ENCODE peak calls at places on chromosomes 16 and 17, in ten cellular contexts. X is WERI-Rb-1; K is ovary; L is uterus; A is prostate gland; W is body of pancreas; D is mammary epithelial cell; V is neural progenitor cell; T is effector memory CD4-positive, alpha-beta T cell; G is aorta. P is an unnamed sample.

GRCh38 chr17:2076461-2076984 is 21.6 kb downstream of the HIC1 start:
- DNase-seq in X (no peak), K (peak; percentile 50), L (no peak), A (no peak), W (no peak), D (no peak), V (no peak), T (no peak), G (no peak), P (no peak)

GRCh38 chr16:11389631-11390565 is 44.6 kb downstream of the RMI2 start:
- DNase-seq in X (no peak), K (no peak), L (no peak), A (no peak), W (no peak), D (no peak), V (no peak), T (no peak), G (no peak), P (no peak)

GRCh38 chr17:33572615-33573014 is 279.5 kb upstream of the ASIC2 start:
- DNase-seq in X (no peak), K (no peak), L (no peak), A (no peak), W (no peak), D (peak; percentile 13), V (peak; percentile 32), T (no peak), G (no peak), P (no peak)

GRCh38 chr16:4802659-4803287 is 340 bp upstream of the ROGDI start:
- DNase-seq in X (peak; percentile 95), K (peak; percentile 91), L (peak; percentile 91), A (peak; percentile 91), W (peak; percentile 93), D (peak; percentile 90), V (peak; percentile 96), T (peak; percentile 69), G (peak; percentile 95), P (peak; percentile 92)

GRCh38 chr16:66845080-66845410 is 831 bp downstream of the CA7 start:
- DNase-seq in X (no peak), K (no peak), L (peak; percentile 3), A (no peak), W (no peak), D (no peak), V (no peak), T (no peak), G (no peak), P (no peak)

GRCh38 chr17:35801583-35802224 is 6.3 kb upstream of the MMP28 start:
- DNase-seq in X (no peak), K (no peak), L (peak; percentile 60), A (peak; percentile 82), W (peak; percentile 47), D (no peak), V (no peak), T (no peak), G (peak; percentile 88), P (no peak)

GRCh38 chr17:16283705-16284104 is 66.7 kb downstream of the PIGL start:
- DNase-seq in X (no peak), K (no peak), L (no peak), A (no peak), W (no peak), D (no peak), V (no peak), T (no peak), G (no peak), P (no peak)

GRCh38 chr17:2239882-2240430 is 63.6 kb downstream of the SMG6 start:
- DNase-seq in X (no peak), K (peak; percentile 58), L (peak; percentile 75), A (no peak), W (peak; percentile 15), D (peak; percentile 93), V (no peak), T (no peak), G (peak; percentile 76), P (no peak)

GRCh38 chr17:29728490-29728889 is 105.8 kb upstream of the CORO6 start:
- DNase-seq in X (no peak), K (no peak), L (no peak), A (no peak), W (no peak), D (no peak), V (no peak), T (no peak), G (no peak), P (no peak)

GRCh38 chr16:84475643-84476240 is 28.7 kb downstream of the MEAK7 start:
- DNase-seq in X (no peak), K (no peak), L (no peak), A (no peak), W (no peak), D (no peak), V (no peak), T (no peak), G (no peak), P (no peak)

GRCh38 chr17:77419547-77420475 is 279.0 kb downstream of the SEC14L1 start:
- DNase-seq in X (peak; percentile 66), K (peak; percentile 47), L (no peak), A (no peak), W (no peak), D (no peak), V (peak; percentile 88), T (no peak), G (no peak), P (no peak)

GRCh38 chr16:50313596-50314483 is 47.5 kb downstream of the ADCY7 start:
- DNase-seq in X (no peak), K (peak; percentile 26), L (peak; percentile 45), A (no peak), W (peak; percentile 18), D (no peak), V (no peak), T (no peak), G (peak; percentile 92), P (peak; percentile 38)

GRCh38 chr16:23406546-23407240 is 46.3 kb downstream of the COG7 start:
- DNase-seq in X (no peak), K (no peak), L (no peak), A (no peak), W (no peak), D (no peak), V (no peak), T (no peak), G (no peak), P (no peak)

GRCh38 chr17:36850794-36851193 is 86.5 kb upstream of the LHX1 start:
- DNase-seq in X (no peak), K (no peak), L (no peak), A (no peak), W (no peak), D (peak; percentile 66), V (no peak), T (no peak), G (no peak), P (no peak)
- H3K27ac ChIP-seq in X (no peak overlapping the region), K (no peak overlapping the region), L (no peak overlapping the region), A (no peak overlapping the region), W (no peak overlapping the region), D (no peak overlapping the region), V (no peak overlapping the region), T (no peak overlapping the region), G (no peak overlapping the region), P (no peak overlapping the region)

GRCh38 chr17:66466421-66466820 is 164.0 kb downstream of the PRKCA start:
- DNase-seq in X (no peak), K (no peak), L (no peak), A (no peak), W (no peak), D (no peak), V (no peak), T (no peak), G (no peak), P (no peak)
- H3K27ac ChIP-seq in X (no peak overlapping the region), K (no peak overlapping the region), L (peak overlapping the region; percentile 74), A (no peak overlapping the region), W (no peak overlapping the region), D (peak overlapping the region; percentile 83), V (no peak overlapping the region), T (no peak overlapping the region), G (no peak overlapping the region), P (no peak overlapping the region)

GRCh38 chr17:40562841-40563370 is 2.4 kb downstream of the CCR7 start:
- DNase-seq in X (no peak), K (no peak), L (no peak), A (no peak), W (no peak), D (no peak), V (no peak), T (no peak), G (no peak), P (no peak)

GRCh38 chr17:40566027-40566426 is 755 bp upstream of the CCR7 start:
- DNase-seq in X (no peak), K (no peak), L (no peak), A (no peak), W (no peak), D (no peak), V (no peak), T (no peak), G (no peak), P (no peak)

GRCh38 chr17:40563371-40564052 is 1.8 kb downstream of the CCR7 start:
- DNase-seq in X (no peak), K (no peak), L (no peak), A (no peak), W (no peak), D (no peak), V (no peak), T (no peak), G (no peak), P (no peak)

GRCh38 chr17:40564883-40565744 is at the start of gene CCR7:
- DNase-seq in X (no peak), K (no peak), L (no peak), A (no peak), W (no peak), D (no peak), V (no peak), T (peak; percentile 86), G (no peak), P (no peak)

DNA sequence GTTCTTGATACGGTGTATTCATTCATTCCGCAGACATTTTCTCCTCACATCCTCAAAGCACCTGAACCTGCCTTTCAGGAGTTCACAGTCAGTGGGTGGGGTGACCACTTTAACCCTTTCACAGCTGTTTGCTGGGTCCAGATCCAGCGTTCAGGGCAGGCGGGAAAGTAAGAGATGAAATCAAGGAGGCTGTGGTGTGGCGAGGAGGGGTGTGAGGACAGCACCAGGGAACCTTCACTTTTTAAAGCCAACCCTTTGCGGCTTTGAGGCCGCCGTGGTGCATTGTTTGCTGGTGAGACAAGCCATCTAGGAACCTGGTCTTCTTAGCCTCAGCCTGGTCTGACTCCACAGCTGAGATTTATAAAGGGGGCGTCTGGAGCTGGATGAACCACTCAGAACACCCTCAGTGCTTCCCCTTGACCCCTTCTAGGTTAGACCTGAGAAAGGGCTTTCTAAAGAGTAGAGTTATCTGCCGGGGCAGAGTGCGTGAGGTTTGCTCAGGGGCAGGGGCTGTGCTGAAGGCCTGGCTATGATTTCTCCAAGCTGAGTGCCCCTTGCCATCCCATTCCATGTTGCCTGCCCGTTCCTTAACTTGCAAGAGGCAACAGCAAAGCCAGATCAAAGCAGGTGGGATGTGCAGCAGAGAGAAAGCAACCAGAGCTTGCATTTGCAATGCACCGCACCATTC is 933 bp downstream of the CCR7 start:
- DNase-seq in X (no peak), K (no peak), L (no peak), A (no peak), W (no peak), D (no peak), V (no peak), T (peak; percentile 48), G (no peak), P (no peak)
- H3K27ac ChIP-seq in X (no peak overlapping the region), K (no peak overlapping the region), L (no peak overlapping the region), A (no peak overlapping the region), W (no peak overlapping the region), D (no peak overlapping the region), V (no peak overlapping the region), T (peak overlapping the region; percentile 99), G (no peak overlapping the region), P (no peak overlapping the region)

DNA sequence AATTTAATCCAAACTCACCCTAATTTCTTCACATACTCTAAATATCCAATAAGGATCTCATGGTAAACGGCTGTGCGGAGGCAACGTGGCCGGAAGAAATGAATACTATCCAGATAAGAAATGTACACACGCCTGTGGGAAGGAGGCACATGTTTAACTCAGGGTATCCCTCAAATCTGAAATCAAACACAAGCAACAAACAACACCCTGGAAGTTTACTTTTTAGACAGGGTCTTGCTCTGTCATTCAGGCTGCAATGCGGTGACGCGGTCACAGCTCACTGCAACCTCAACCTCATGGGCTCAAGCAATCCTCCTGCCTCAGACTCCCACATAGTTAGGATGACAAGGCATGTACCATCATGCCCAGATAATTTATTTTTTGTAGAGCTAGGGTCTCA is 21.2 kb upstream of the TRAP1 start:
- DNase-seq in X (no peak), K (no peak), L (no peak), A (no peak), W (peak; percentile 84), D (no peak), V (no peak), T (no peak), G (no peak), P (no peak)
- H3K27ac ChIP-seq in X (no peak overlapping the region), K (no peak overlapping the region), L (no peak overlapping the region), A (no peak overlapping the region), W (peak overlapping the region; percentile 44), D (no peak overlapping the region), V (peak overlapping the region; percentile 20), T (no peak overlapping the region), G (no peak overlapping the region), P (no peak overlapping the region)